ENCODE peak calls at places on chromosomes 11 and 22, in seven cellular contexts. G, W, B, U, T, I and V are unnamed samples.
A peak's percentile ranks its signal among the peaks of the same experiment; 100 is the strongest.

GRCh38 chr11:125618383-125618782 is 6.6 kb upstream of the CHEK1 start:
- DNase-seq in W (no peak), I (no peak), T (no peak), B (no peak), U (no peak), G (no peak), V (no peak)

GRCh38 chr11:129373489-129373953 is 2.1 kb upstream of the BARX2 start:
- DNase-seq in T (no peak), B (no peak), I (no peak), G (no peak), W (no peak), U (no peak), V (no peak)

GRCh38 chr11:26992031-26992541 is 1.8 kb upstream of the FIBIN start:
- DNase-seq in T (no peak), G (no peak), B (no peak), W (no peak), I (no peak), U (no peak), V (no peak)

GRCh38 chr11:19625438-19625837 is 87.2 kb upstream of the NAV2 start:
- DNase-seq in U (no peak), B (no peak), W (no peak), I (no peak), G (no peak), T (no peak), V (no peak)

GRCh38 chr11:128720522-128720985 is 26.7 kb downstream of the FLI1 start:
- DNase-seq in U (peak; percentile 67), I (no peak), G (no peak), T (no peak), B (peak; percentile 42), W (peak; percentile 12), V (no peak)

GRCh38 chr22:49267996-49268395 is 559.7 kb downstream of the BRD1 start:
- DNase-seq in B (no peak), G (no peak), I (no peak), W (no peak), U (no peak), T (no peak), V (no peak)

GRCh38 chr11:74316772-74317505 is 5.5 kb upstream of the P4HA3 start:
- DNase-seq in T (no peak), B (no peak), G (no peak), U (no peak), W (no peak), I (no peak), V (no peak)

GRCh38 chr11:15493066-15493465 is 378.3 kb downstream of the INSC start:
- DNase-seq in W (no peak), T (no peak), U (no peak), I (peak; percentile 6), G (no peak), B (no peak), V (no peak)

GRCh38 chr11:104594228-104594958 is 303.9 kb downstream of the CASP12 start:
- DNase-seq in W (no peak), B (no peak), U (no peak), G (no peak), T (no peak), I (no peak), V (no peak)

GRCh38 chr22:35568751-35569725 is 28.4 kb downstream of the RASD2 start:
- DNase-seq in W (no peak), G (no peak), U (no peak), T (no peak), B (peak; percentile 28), I (no peak), V (no peak)

GRCh38 chr11:66443602-66444001 is 5.0 kb upstream of the MRPL11 start:
- DNase-seq in G (no peak), T (no peak), I (peak; percentile 19), W (no peak), B (no peak), U (no peak), V (no peak)

GRCh38 chr22:22833059-22833458 is 54.6 kb upstream of the IGLL5 start:
- DNase-seq in W (no peak), G (no peak), I (no peak), U (no peak), B (no peak), T (no peak), V (no peak)

GRCh38 chr11:63599211-63600122 is 14.8 kb downstream of the PLAAT3 start:
- DNase-seq in T (no peak), B (no peak), I (no peak), U (no peak), W (no peak), G (no peak), V (no peak)

GRCh38 chr11:121226415-121227263 is 65.9 kb upstream of the SC5D start:
- DNase-seq in T (no peak), U (no peak), B (no peak), I (peak; percentile 15), W (no peak), G (no peak), V (no peak)

GRCh38 chr11:121229495-121229894 is 63.1 kb upstream of the SC5D start:
- DNase-seq in W (no peak), I (no peak), B (no peak), U (no peak), G (no peak), T (no peak), V (no peak)

GRCh38 chr11:121221801-121222200 is 70.8 kb upstream of the SC5D start:
- DNase-seq in I (no peak), B (no peak), U (no peak), T (no peak), G (no peak), W (no peak), V (no peak)

GRCh38 chr11:121225402-121225801 is 67.2 kb upstream of the SC5D start:
- DNase-seq in G (no peak), U (no peak), I (no peak), B (no peak), W (no peak), T (no peak), V (no peak)
- H3K4me3 ChIP-seq in G (no peak overlapping the region), U (no peak overlapping the region), I (no peak overlapping the region), B (no peak overlapping the region), W (no peak overlapping the region), T (no peak overlapping the region), V (no peak overlapping the region)

DNA sequence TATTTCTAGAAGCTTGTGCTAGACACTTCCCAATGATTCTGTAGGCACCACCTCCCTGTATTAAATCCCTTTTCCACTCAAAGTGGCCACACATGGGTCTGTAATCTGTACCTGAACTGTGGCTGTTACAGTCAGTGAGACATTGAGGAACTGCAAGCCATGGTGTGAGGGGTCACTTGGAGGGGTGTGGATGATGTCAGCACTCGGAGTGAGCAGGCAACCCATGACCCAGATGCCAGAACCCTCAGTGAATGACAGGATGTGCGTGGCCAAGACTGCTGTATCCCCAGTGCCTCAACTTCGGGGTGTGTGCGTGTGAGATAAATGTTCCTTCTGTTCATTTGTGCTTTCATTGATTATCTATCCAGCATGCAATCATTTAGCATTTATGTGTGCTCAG is 14.7 kb upstream of the SHANK3 start:
- DNase-seq in W (no peak), B (no peak), G (no peak), U (no peak), I (no peak), T (no peak), V (no peak)
- H3K4me1 ChIP-seq in W (no peaks in the 10 kb centered on the region), B (no peaks in the 10 kb centered on the region), G (peaks cover 5% of the 10 kb centered on the region), U (no peaks in the 10 kb centered on the region), I (peaks cover 29% of the 10 kb centered on the region), T (no peaks in the 10 kb centered on the region), V (no peaks in the 10 kb centered on the region)

DNA sequence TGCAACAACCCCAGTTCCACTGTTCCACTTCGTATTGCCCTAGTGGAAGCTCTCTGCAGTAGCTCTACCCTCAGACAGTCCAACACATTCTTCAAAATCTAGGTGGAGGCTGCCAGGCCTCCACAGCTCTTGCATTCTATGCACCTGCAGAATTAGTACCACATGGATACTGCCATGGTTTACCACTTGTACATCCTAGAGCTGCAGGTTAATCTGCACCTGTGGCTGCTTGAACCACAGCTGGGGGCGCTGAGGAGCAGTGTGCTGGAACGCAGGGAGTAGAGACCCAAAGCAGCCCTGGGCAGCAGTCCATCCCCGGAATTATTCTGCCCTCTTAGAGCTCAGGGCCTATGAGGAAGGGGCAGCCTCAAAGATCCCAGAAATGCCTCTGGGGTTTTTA is 4.3 kb upstream of the CTSC start:
- DNase-seq in U (no peak), W (no peak), B (no peak), I (no peak), T (no peak), G (no peak), V (no peak)
- TF ChIP-seq CTCF in U (no peak), W (no peak), B (no peak), I (no peak), T (no peak), G (no peak), V (no peak)

DNA sequence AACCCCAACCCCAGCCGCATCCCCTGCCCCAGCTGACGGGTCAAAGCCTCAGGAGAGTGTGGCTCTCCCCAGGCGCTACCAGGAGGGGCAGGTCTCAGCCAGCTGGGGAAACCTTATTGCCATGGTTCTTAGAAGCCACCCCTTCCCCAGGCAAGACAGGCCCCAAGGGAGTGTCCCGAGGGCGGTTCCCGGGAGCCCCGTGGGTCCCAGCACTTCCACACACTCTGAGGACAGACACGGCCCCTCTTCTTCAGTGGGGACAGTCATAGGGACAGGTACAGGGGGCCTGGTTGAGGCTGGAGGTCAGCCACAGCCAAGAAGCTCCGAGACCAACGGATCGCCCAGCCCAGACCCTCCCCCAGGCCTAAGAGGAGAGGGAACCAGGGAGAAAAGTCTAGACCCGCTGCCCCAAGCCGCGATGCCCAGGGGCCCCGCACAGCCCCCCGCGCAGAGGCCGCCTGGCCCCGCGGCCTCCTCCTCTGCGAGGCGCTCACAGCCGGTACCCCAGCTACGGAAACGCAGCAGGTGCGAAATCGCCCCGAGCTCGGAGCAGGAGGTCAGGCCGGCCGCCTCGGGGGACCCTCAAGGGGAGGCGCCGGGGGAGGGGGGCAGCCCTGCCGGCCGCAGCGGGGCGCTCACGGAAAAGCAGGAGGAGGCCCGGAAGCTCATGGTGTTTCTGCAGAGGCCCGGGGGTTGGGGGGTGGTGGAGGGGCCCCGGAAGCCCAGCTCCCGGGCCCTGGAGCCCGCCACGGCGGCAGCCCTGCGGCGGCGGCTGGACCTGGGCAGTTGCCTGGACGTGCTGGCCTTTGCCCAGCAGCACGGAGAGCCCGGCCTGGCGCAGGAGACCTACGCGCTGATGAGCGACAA is 2.6 kb downstream of the KLHDC7B start:
- DNase-seq in G (peak; percentile 69), T (no peak), I (no peak), U (peak; percentile 83), B (no peak), W (no peak), V (no peak)
- H3K4me3 ChIP-seq in G (peak overlapping the region; percentile 40), T (no peak overlapping the region), I (no peak overlapping the region), U (peak overlapping the region; percentile 70), B (peak overlapping the region; percentile 34), W (no peak overlapping the region), V (no peak overlapping the region)